ENCODE peak calls at places on chromosome 19, in seven cellular contexts. Q is mammary epithelial cell, R is head of caudate nucleus, S is NT2/D1, U is HCT116, P is choroid plexus epithelial cell, C is HuH-7.5. L is an unnamed sample.
A peak's percentile ranks its signal among the peaks of the same experiment; 100 is the strongest.

GRCh38 chr19:16040642-16041041 is 35.7 kb upstream of the TPM4 start:
- DNase-seq in R (no peak), U (no peak), Q (no peak), P (peak; percentile 92), C (no peak), S (no peak), L (no peak)

GRCh38 chr19:676343-677105 is at the start of gene FSTL3:
- DNase-seq in S (no peak), Q (peak; percentile 24), P (no peak), U (no peak), R (no peak), C (peak; percentile 74), L (peak; percentile 34)

GRCh38 chr19:19464339-19465098 is 50.8 kb downstream of the TSSK6 start:
- DNase-seq in Q (peak; percentile 37), S (no peak), P (peak; percentile 85), U (no peak), R (no peak), C (no peak), L (peak; percentile 76)

GRCh38 chr19:18479964-18480723 is 41.7 kb downstream of the ELL start:
- DNase-seq in R (no peak), S (no peak), C (no peak), P (peak; percentile 65), Q (no peak), U (no peak), L (no peak)

GRCh38 chr19:52993342-52994178 is 20.2 kb upstream of the ERVV-1 start:
- DNase-seq in U (peak; percentile 32), R (peak; percentile 81), P (peak; percentile 87), Q (peak; percentile 71), S (peak; percentile 49), C (no peak), L (peak; percentile 61)

GRCh38 chr19:17321655-17322489 is 12.5 kb downstream of the DDA1 start:
- DNase-seq in C (no peak), P (no peak), Q (no peak), R (no peak), S (no peak), U (no peak), L (no peak)

GRCh38 chr19:16034180-16034579 is 42.1 kb upstream of the TPM4 start:
- DNase-seq in C (no peak), U (no peak), S (no peak), R (peak; percentile 9), Q (no peak), P (no peak), L (no peak)

GRCh38 chr19:1411255-1412191 is 4.1 kb downstream of the DAZAP1 start:
- DNase-seq in C (no peak), R (peak; percentile 94), S (no peak), U (no peak), Q (no peak), P (no peak), L (no peak)

GRCh38 chr19:13428352-13428751 is 77.9 kb downstream of the CACNA1A start:
- DNase-seq in S (no peak), R (no peak), U (peak; percentile 28), P (peak; percentile 23), Q (peak; percentile 6), C (peak; percentile 16), L (peak; percentile 18)

GRCh38 chr19:7907122-7907521 is 3.4 kb downstream of the MAP2K7 start:
- DNase-seq in C (no peak), P (no peak), R (no peak), Q (no peak), S (no peak), U (no peak), L (no peak)

GRCh38 chr19:38037151-38037611 is 130.2 kb downstream of the SIPA1L3 start:
- DNase-seq in S (no peak), P (no peak), Q (no peak), U (no peak), C (no peak), R (no peak), L (no peak)